ENCODE peak calls at places on chromosomes 13 and 19, in seven cellular contexts. Z is psoas muscle, A is astrocyte, S is breast epithelium, T is choroid plexus epithelial cell, L is GM23338, J is B cell. D is an unnamed sample.

GRCh38 chr13:36385471-36385870 is 39.3 kb upstream of the SPART start:
- DNase-seq in T (peak), J (no peak), A (peak), L (no peak), S (no peak), Z (no peak), D (no peak)

GRCh38 chr13:26914148-26914547 is 153.6 kb upstream of the GPR12 start:
- DNase-seq in A (no peak), T (no peak), L (no peak), J (no peak), Z (no peak), S (no peak), D (no peak)

GRCh38 chr13:59318320-59318930 is 845.3 kb downstream of the DIAPH3 start:
- DNase-seq in J (no peak), L (peak), T (peak), Z (peak), S (peak), A (peak), D (peak)

GRCh38 chr13:33152389-33152788 is 133.2 kb downstream of the STARD13 start:
- DNase-seq in L (no peak), J (no peak), A (no peak), Z (no peak), S (no peak), T (no peak), D (no peak)

GRCh38 chr13:43720780-43721397 is 65.9 kb downstream of the ENOX1 start:
- DNase-seq in L (no peak), A (no peak), Z (no peak), S (no peak), T (peak), J (no peak), D (no peak)

GRCh38 chr19:54149021-54149812 is 10.3 kb downstream of the LENG1 start:
- DNase-seq in J (no peak), Z (no peak), A (no peak), T (no peak), S (no peak), L (no peak), D (no peak)

GRCh38 chr19:8262431-8262830 is 45.7 kb downstream of the CD320 start:
- DNase-seq in L (no peak), J (no peak), T (no peak), S (peak), Z (no peak), A (no peak), D (no peak)

GRCh38 chr13:114130708-114131580 is 1.5 kb downstream of the RASA3 start:
- DNase-seq in J (peak), L (peak), T (peak), S (no peak), A (peak), Z (peak), D (peak)

GRCh38 chr19:10812902-10813404 is 23.1 kb downstream of the TMED1 start:
- DNase-seq in T (peak), L (no peak), J (no peak), A (peak), Z (peak), S (no peak), D (no peak)

DNA sequence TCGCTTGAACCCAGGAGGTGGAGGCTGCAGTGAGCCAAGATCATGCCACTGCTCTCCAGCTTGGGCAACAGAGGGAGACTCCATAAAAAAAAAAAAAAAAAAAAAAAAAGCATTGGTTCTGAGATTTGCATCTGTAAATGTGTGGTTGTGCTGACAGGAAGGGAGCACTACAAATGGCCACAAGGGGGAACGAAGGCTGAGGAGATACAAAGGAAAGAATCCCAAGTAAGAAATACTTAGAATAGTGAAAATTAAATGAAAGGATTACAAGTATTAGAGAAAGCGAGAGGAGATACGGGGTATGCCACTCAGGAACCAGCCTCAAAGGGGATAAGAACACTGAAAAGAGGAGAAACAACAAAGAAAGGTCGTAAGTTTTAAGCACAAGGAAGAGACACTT is 284.9 kb downstream of the KLF12 start:
- DNase-seq in Z (no peak), S (no peak), A (peak), J (no peak), L (peak), T (peak), D (peak)
- TF ChIP-seq CTCF in Z (peak), S (no peak), A (peak), J (peak), L (peak), T (peak), D (peak)

GRCh38 chr19:49912965-49913685 is 15.9 kb upstream of the ATF5 start:
- DNase-seq in L (peak), S (no peak), Z (no peak), A (no peak), T (peak), J (no peak), D (peak)
- TF ChIP-seq CTCF in L (peak), S (no peak), Z (no peak), A (no peak), T (peak), J (no peak), D (peak)

GRCh38 chr19:20254151-20254550 is 87.1 kb downstream of the ZNF486 start:
- DNase-seq in T (no peak), S (no peak), A (no peak), Z (no peak), L (no peak), J (no peak), D (no peak)

GRCh38 chr19:20250627-20251026 is 83.6 kb downstream of the ZNF486 start:
- DNase-seq in L (no peak), Z (no peak), J (no peak), T (no peak), A (no peak), S (no peak), D (no peak)

GRCh38 chr19:20259615-20260014 is 92.6 kb downstream of the ZNF486 start:
- DNase-seq in J (no peak), A (no peak), L (peak), T (no peak), Z (no peak), S (no peak), D (no peak)

DNA sequence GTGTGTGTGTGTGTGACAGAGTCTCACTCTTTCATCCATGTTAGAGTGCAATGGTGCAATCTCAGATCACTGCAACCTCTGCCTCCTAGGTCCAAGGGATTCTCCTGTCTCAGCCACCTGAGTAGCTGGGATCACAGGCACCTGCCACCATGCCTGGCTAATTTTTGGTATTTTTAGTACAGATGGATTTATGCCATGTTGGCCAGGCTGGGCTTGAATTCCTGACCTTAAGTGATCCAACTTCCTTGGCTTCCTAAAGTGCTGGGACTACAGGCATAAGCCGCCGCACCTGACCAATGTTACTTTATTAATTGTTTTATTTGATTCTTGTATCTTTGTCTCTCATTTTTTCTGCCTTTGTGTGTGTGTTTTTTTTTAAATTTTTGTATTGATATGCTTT is 89.6 kb downstream of the ZNF486 start:
- DNase-seq in A (no peak), Z (no peak), S (no peak), T (no peak), J (no peak), L (no peak), D (no peak)
- TF ChIP-seq CTCF in A (no peak), Z (no peak), S (no peak), T (no peak), J (no peak), L (no peak), D (no peak)

DNA sequence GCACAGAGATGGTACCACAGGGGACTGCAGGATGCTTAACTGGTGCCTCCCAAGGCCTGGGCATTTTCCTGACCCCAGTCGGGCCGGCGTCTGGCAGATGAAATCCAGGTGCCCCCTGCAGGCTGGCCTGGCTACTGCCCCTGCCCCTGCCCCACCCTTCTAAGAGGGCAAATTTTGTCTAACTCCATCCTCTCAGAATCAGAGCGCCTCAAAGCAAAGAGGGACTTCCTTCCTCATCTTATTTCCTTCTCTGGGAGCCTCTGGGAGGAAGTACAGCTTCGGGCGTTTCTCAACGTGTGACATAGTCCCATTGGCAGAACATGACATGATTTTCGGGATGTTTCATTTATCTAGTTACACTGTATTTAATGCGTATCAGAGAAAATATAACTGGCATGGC is 2.7 kb downstream of the PRKACA start:
- DNase-seq in A (no peak), L (peak), Z (peak), S (no peak), T (peak), J (peak), D (peak)
- TF ChIP-seq CTCF in A (peak), L (peak), Z (peak), S (peak), T (peak), J (peak), D (peak)

GRCh38 chr13:88979465-88980180 is 1308.5 kb downstream of the SLITRK5 start:
- DNase-seq in L (peak), A (peak), S (no peak), J (no peak), Z (no peak), T (peak), D (peak)
- TF ChIP-seq CTCF in L (no peak), A (no peak), S (no peak), J (no peak), Z (no peak), T (peak), D (no peak)

GRCh38 chr19:13031917-13032623 is 36.8 kb downstream of the NFIX start:
- DNase-seq in S (no peak), L (no peak), Z (peak), T (peak), A (peak), J (no peak), D (no peak)

GRCh38 chr19:13027557-13027956 is 32.3 kb downstream of the NFIX start:
- DNase-seq in T (no peak), S (no peak), Z (no peak), J (no peak), A (no peak), L (no peak), D (no peak)

GRCh38 chr19:13029301-13029880 is 34.1 kb downstream of the NFIX start:
- DNase-seq in S (no peak), L (no peak), Z (no peak), A (no peak), T (no peak), J (no peak), D (no peak)

GRCh38 chr19:13028027-13028426 is 32.8 kb downstream of the NFIX start:
- DNase-seq in T (no peak), J (no peak), Z (no peak), L (no peak), S (no peak), A (no peak), D (no peak)

DNA sequence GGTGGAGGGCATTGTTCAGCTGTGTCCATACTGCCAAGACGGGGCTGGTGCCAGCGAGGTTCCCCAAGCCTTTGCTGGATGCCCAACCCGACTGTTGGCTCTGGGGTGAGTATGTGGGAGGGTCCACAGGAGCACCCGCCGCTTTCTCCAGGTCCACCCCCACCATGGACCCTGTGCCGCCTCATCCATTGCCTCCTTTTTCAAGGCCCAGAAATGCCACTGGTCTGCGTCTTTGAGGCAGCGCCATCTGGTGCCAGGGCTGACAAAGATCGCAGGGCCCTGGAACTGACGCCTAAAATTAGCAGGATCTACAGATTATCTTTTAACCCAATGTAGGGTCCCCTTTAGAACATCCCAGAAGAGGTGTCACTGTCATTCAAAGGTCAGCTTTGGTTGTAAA is 34.6 kb downstream of the NFIX start:
- DNase-seq in T (no peak), A (no peak), Z (peak), S (no peak), L (peak), J (no peak), D (peak)
- TF ChIP-seq CTCF in T (peak), A (peak), Z (peak), S (peak), L (peak), J (peak), D (peak)

DNA sequence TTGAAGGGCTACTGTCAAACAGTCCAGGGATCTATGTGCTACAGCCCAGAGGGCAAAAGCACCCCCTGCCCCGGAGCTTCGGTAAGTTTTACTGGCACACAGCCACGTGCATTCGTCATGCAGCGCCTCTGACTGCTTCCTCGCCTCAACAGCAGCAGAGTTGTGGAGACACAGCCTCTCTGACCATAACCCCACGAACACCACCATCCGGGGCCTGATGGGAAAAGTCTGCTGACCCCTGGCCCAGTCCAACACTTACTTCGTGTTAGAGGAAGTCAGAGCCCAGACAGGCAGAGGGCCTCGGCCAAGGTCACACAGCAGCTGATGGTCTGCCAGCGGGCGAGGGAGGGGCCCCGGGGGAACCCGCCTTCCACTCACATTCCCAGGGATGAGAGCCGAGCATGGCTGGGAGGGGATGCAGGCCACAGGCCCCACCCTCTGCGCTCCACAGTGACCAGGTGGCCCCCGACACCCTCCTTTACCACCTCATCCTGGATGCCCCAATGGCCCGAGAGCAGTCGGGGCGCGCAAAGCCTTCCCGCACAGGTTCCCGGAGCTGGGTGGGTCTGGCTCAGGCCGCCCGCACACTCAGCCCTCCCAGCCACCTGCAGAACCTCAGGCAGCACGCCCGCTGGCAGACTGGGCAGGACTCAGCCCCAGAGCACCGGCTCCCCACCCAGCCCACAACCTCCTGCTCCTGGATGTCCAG is 5.0 kb downstream of the CBARP start:
- DNase-seq in Z (no peak), L (no peak), T (peak), J (no peak), A (peak), S (no peak), D (no peak)
- TF ChIP-seq CTCF in Z (no peak), L (no peak), T (no peak), J (no peak), A (no peak), S (no peak), D (no peak)

D was measured in GM12865.